ENCODE peak calls at places on chromosomes 12 and 14, in ten cellular contexts. T is activated T-cell treated with anti-CD3 and anti-CD28 coated beads, Interleukin-2, amount 50 U/mL, for 1 hour; N is activated CD4-positive, alpha-beta T cell treated with anti-CD3 and anti-CD28 coated beads, Interleukin-2, amount 50 U/mL, for 48 hours; G is tibial nerve; Y is activated naive CD4-positive, alpha-beta T cell; S is NCI-H1092 treated with DMSO at 0.1 percent for 48 hours; R is Panc1; U is A549; Z is iPS-NIHi11; E is GM12865. F is an unnamed sample.

GRCh38 chr12:67562513-67563287 is 85.8 kb upstream of the DYRK2 start:
- DNase-seq in T (no peak), N (no peak), G (no peak), Y (no peak), S (no peak), R (no peak), U (no peak), Z (no peak), E (no peak), F (no peak)

GRCh38 chr14:97185186-97185585 is 388.0 kb downstream of the VRK1 start:
- DNase-seq in T (no peak), N (peak; percentile 28), G (no peak), Y (no peak), S (peak; percentile 29), R (peak; percentile 4), U (no peak), Z (peak; percentile 36), E (peak; percentile 61), F (no peak)

GRCh38 chr14:91405241-91405721 is 12.3 kb downstream of the CCDC88C start:
- DNase-seq in T (peak; percentile 75), N (peak; percentile 77), G (no peak), Y (no peak), S (no peak), R (no peak), U (no peak), Z (no peak), E (no peak), F (no peak)

GRCh38 chr12:67475725-67476124 is 172.8 kb upstream of the DYRK2 start:
- DNase-seq in T (no peak), N (no peak), G (no peak), Y (no peak), S (no peak), R (no peak), U (no peak), Z (no peak), E (no peak), F (no peak)

GRCh38 chr12:104258476-104259067 is 43.0 kb downstream of the TXNRD1 start:
- DNase-seq in T (no peak), N (no peak), G (no peak), Y (no peak), S (no peak), R (no peak), U (no peak), Z (no peak), E (no peak), F (no peak)

GRCh38 chr12:112159146-112159541 is 33.8 kb downstream of the TRAFD1 start:
- DNase-seq in T (no peak), N (no peak), G (no peak), Y (no peak), S (no peak), R (no peak), U (no peak), Z (no peak), E (no peak), F (no peak)

GRCh38 chr14:69475194-69475818 is 9.2 kb upstream of the PLEKHD1 start:
- DNase-seq in T (no peak), N (no peak), G (no peak), Y (no peak), S (peak; percentile 51), R (no peak), U (peak; percentile 35), Z (peak; percentile 58), E (peak; percentile 57), F (no peak)

GRCh38 chr14:50260072-50260471 is 28.7 kb upstream of the SOS2 start:
- DNase-seq in T (no peak), N (no peak), G (no peak), Y (no peak), S (no peak), R (no peak), U (no peak), Z (no peak), E (no peak), F (no peak)

GRCh38 chr12:97940105-97940504 is 477.5 kb downstream of the RMST start:
- DNase-seq in T (no peak), N (no peak), G (no peak), Y (no peak), S (no peak), R (no peak), U (no peak), Z (no peak), E (no peak), F (no peak)

GRCh38 chr14:89129570-89129969 is 287.5 kb downstream of the FOXN3 start:
- DNase-seq in T (no peak), N (no peak), G (no peak), Y (no peak), S (no peak), R (no peak), U (no peak), Z (no peak), E (no peak), F (no peak)

GRCh38 chr12:90974286-90974685 is 19.3 kb upstream of the CCER1 start:
- DNase-seq in T (no peak), N (no peak), G (no peak), Y (no peak), S (no peak), R (no peak), U (no peak), Z (no peak), E (no peak), F (no peak)

GRCh38 chr12:88431245-88431644 is 149.0 kb downstream of the KITLG start:
- DNase-seq in T (no peak), N (no peak), G (no peak), Y (no peak), S (no peak), R (no peak), U (no peak), Z (no peak), E (no peak), F (no peak)

GRCh38 chr12:51593539-51593938 is 2.5 kb downstream of the SCN8A start:
- DNase-seq in T (no peak), N (peak; percentile 16), G (no peak), Y (no peak), S (no peak), R (no peak), U (no peak), Z (peak; percentile 54), E (peak; percentile 27), F (peak; percentile 10)

GRCh38 chr12:52243774-52244614 is 11.0 kb downstream of the KRT7 start:
- DNase-seq in T (peak; percentile 37), N (peak; percentile 81), G (peak; percentile 70), Y (peak; percentile 11), S (no peak), R (peak; percentile 79), U (peak; percentile 93), Z (peak; percentile 66), E (peak; percentile 90), F (no peak)

GRCh38 chr12:3490848-3491382 is at the start of gene PRMT8:
- DNase-seq in T (no peak), N (no peak), G (no peak), Y (no peak), S (peak; percentile 52), R (no peak), U (no peak), Z (peak; percentile 72), E (no peak), F (no peak)

GRCh38 chr14:34134484-34134883 is 183.6 kb upstream of the EGLN3 start:
- DNase-seq in T (no peak), N (no peak), G (no peak), Y (no peak), S (no peak), R (no peak), U (no peak), Z (no peak), E (no peak), F (no peak)

GRCh38 chr12:5222011-5222461 is 178.4 kb downstream of the KCNA5 start:
- DNase-seq in T (no peak), N (no peak), G (no peak), Y (no peak), S (peak; percentile 26), R (no peak), U (no peak), Z (peak; percentile 72), E (no peak), F (no peak)